ENCODE peak calls at places on chromosomes 16 and 17, in five cellular contexts. K is HFFc6; E is CD8-positive, alpha-beta T cell; N is suprapubic skin; O is HepG2. V is an unnamed sample.

GRCh38 chr17:32720671-32721070 is 156.3 kb downstream of the MYO1D start:
- DNase-seq in E (no peak), K (no peak), N (no peak), O (no peak), V (no peak)

GRCh38 chr17:48175692-48176450 is 68.3 kb downstream of the SNX11 start:
- DNase-seq in E (no peak), N (no peak), O (no peak), K (peak; percentile 56), V (no peak)

GRCh38 chr17:69609495-69610315 is 195.2 kb downstream of the MAP2K6 start:
- DNase-seq in N (no peak), O (peak; percentile 7), E (no peak), K (peak; percentile 38), V (no peak)

GRCh38 chr17:56934280-56934679 is 20.4 kb upstream of the TRIM25 start:
- DNase-seq in E (no peak), N (no peak), O (no peak), K (no peak), V (no peak)

GRCh38 chr16:49282690-49283375 is 1.2 kb upstream of the CBLN1 start:
- DNase-seq in K (no peak), O (peak; percentile 12), N (no peak), E (no peak), V (no peak)

GRCh38 chr17:81510798-81511549 is 1.6 kb downstream of the ACTG1 start:
- DNase-seq in N (no peak), E (peak; percentile 70), O (no peak), K (peak; percentile 39), V (peak; percentile 71)

GRCh38 chr17:8255499-8255898 is 6.4 kb downstream of the PFAS start:
- DNase-seq in E (no peak), K (no peak), O (peak; percentile 21), N (no peak), V (no peak)

GRCh38 chr17:70060415-70060814 is 14.6 kb upstream of the KCNJ16 start:
- DNase-seq in K (no peak), O (no peak), E (no peak), N (no peak), V (no peak)

GRCh38 chr17:16013943-16014407 is 14.4 kb downstream of the TTC19 start:
- DNase-seq in N (no peak), O (peak; percentile 57), E (no peak), K (peak; percentile 67), V (no peak)

GRCh38 chr17:63434951-63435571 is 11.0 kb downstream of the CYB561 start:
- DNase-seq in O (no peak), E (peak; percentile 84), K (peak; percentile 53), N (no peak), V (no peak)

GRCh38 chr17:68705331-68706166 is 104.4 kb upstream of the FAM20A start:
- DNase-seq in E (no peak), K (peak; percentile 22), O (no peak), N (no peak), V (no peak)

GRCh38 chr17:76820039-76820438 is 48.2 kb upstream of the MGAT5B start:
- DNase-seq in K (no peak), O (no peak), N (no peak), E (no peak), V (no peak)

GRCh38 chr17:4833941-4834501 is 881 bp downstream of the MINK1 start:
- DNase-seq in N (no peak), E (no peak), K (peak; percentile 17), O (peak; percentile 68), V (no peak)

GRCh38 chr17:50117202-50118040 is 12.5 kb downstream of the SAMD14 start:
- DNase-seq in E (peak; percentile 69), O (peak; percentile 51), N (no peak), K (peak; percentile 27), V (no peak)

GRCh38 chr17:19409509-19409908 is 1.5 kb upstream of the RNF112 start:
- DNase-seq in O (no peak), N (no peak), E (no peak), K (peak; percentile 78), V (no peak)

GRCh38 chr16:228151-228855 is 946 bp downstream of the LUC7L start:
- DNase-seq in N (no peak), E (no peak), K (no peak), O (peak; percentile 10), V (no peak)

GRCh38 chr16:229731-230281 is 557 bp upstream of the LUC7L start:
- DNase-seq in K (no peak), O (no peak), E (no peak), N (no peak), V (no peak)

GRCh38 chr16:234468-235305 is at the start of gene FAM234A:
- DNase-seq in K (peak; percentile 85), E (peak; percentile 95), O (peak; percentile 87), N (peak; percentile 97), V (peak; percentile 94)

GRCh38 chr16:230949-231348 is 1.7 kb upstream of the LUC7L start:
- DNase-seq in O (no peak), N (no peak), E (no peak), K (no peak), V (no peak)

GRCh38 chr16:228917-229730 is at the start of gene LUC7L:
- DNase-seq in E (peak; percentile 85), O (peak; percentile 79), K (peak; percentile 71), N (peak; percentile 90), V (peak; percentile 94)
- TF ChIP-seq CTCF in E (no peak), O (no peak), K (no peak), N (no peak), V (no peak)

GRCh38 chr16:83116274-83116892 is 489.6 kb downstream of the CDH13 start:
- DNase-seq in N (no peak), E (no peak), K (no peak), O (no peak), V (no peak)
- TF ChIP-seq CTCF in N (no peak), E (no peak), K (no peak), O (no peak), V (no peak)

GRCh38 chr17:28912281-28912937 is 9.5 kb upstream of the DHRS13 start:
- DNase-seq in N (no peak), K (no peak), E (peak; percentile 37), O (no peak), V (no peak)
- TF ChIP-seq CTCF in N (peak; percentile 13), K (peak; percentile 55), E (no peak), O (peak; percentile 44), V (peak; percentile 30)

DNA sequence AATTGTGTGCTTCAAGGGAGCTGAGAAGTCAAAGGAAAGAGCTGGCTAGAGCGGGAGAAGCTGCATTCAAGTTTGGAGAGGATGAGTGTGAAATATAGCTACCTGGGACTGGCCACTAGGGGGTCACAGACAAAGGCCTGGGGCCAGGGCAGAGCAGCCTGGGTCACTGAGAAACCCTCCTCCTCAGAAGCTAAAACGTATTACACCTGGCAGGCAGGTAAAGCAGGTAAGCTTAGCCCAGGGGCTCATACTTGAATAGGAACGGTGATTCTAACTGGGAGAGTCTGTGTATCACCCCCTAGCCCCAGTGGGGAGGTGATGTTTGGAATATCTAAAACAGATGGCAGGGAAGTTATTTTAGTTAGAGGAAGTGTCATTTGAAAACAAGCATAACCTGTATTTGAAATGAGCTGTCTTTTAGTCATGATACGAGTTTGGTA is 6.8 kb downstream of the KRT37 start:
- DNase-seq in E (no peak), K (no peak), N (no peak), O (peak; percentile 30), V (no peak)
- TF ChIP-seq CTCF in E (no peak), K (peak; percentile 67), N (peak; percentile 22), O (peak; percentile 58), V (peak; percentile 67)

GRCh38 chr17:44197980-44198720 is 1.5 kb downstream of the ATXN7L3 start:
- DNase-seq in O (no peak), K (peak; percentile 45), N (peak; percentile 64), E (peak; percentile 68), V (no peak)
- TF ChIP-seq CTCF in O (peak; percentile 66), K (peak; percentile 61), N (no peak), E (no peak), V (no peak)

GRCh38 chr16:13552960-13553257 is 367.0 kb upstream of the ERCC4 start:
- DNase-seq in N (no peak), K (no peak), E (no peak), O (no peak), V (no peak)

GRCh38 chr16:13553453-13553985 is 366.4 kb upstream of the ERCC4 start:
- DNase-seq in K (no peak), E (no peak), O (no peak), N (no peak), V (no peak)

GRCh38 chr16:13552062-13552959 is 367.6 kb upstream of the ERCC4 start:
- DNase-seq in K (no peak), N (no peak), O (no peak), E (no peak), V (no peak)

GRCh38 chr16:13554020-13554419 is 365.9 kb upstream of the ERCC4 start:
- DNase-seq in N (no peak), K (no peak), O (no peak), E (no peak), V (no peak)

GRCh38 chr16:13550254-13550653 is 369.7 kb upstream of the ERCC4 start:
- DNase-seq in K (no peak), N (no peak), O (no peak), E (no peak), V (no peak)
- TF ChIP-seq CTCF in K (no peak), N (no peak), O (no peak), E (no peak), V (no peak)

GRCh38 chr17:75289832-75290337 is 652 bp upstream of the SLC25A19 start:
- DNase-seq in K (peak; percentile 64), O (no peak), N (no peak), E (peak; percentile 85), V (no peak)
- TF ChIP-seq CTCF in K (peak; percentile 13), O (no peak), N (no peak), E (peak; percentile 64), V (no peak)

DNA sequence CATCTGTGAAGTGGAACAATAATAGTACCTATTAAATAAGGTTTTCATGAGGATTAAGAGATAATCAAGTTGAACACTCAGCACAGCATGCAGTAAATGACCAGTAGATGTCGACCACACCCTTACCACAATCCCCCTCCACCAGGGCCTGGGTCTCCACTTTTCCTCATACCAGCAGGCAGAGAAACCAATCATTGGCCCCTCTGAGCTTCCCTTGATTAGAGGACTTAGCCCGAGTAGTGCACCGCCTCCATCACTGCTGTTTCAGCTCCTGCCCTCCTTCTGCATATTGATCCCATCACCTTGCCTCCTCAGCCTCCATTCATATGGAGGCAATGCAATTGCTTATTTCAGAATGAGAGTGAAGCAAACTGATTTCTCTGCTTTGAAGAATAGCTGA is 96.5 kb upstream of the CDH11 start:
- DNase-seq in O (no peak), N (no peak), K (no peak), E (no peak), V (no peak)
- TF ChIP-seq CTCF in O (no peak), N (no peak), K (no peak), E (no peak), V (no peak)